ENCODE peak calls at places on chromosomes 7 and 10, in four cellular contexts. P, U, I and A are unnamed samples.

GRCh38 chr7:11749629-11750028 is 82.4 kb downstream of the THSD7A start:
- DNase-seq in I (no peak), P (no peak), U (peak), A (no peak)

GRCh38 chr10:104582604-104582951 is 58.5 kb upstream of the SORCS3 start:
- DNase-seq in U (no peak), P (no peak), I (no peak), A (peak)

GRCh38 chr7:83162402-83163256 is at the start of gene PCLO:
- DNase-seq in U (peak), I (peak), P (peak), A (peak)

GRCh38 chr7:114663502-114663901 is 248.9 kb downstream of the FOXP2 start:
- DNase-seq in I (no peak), P (no peak), U (peak), A (peak)

GRCh38 chr7:42691030-42691639 is 220.7 kb downstream of the C7orf25 start:
- DNase-seq in P (no peak), U (peak), I (no peak), A (peak)

GRCh38 chr10:127003032-127003685 is 97.9 kb downstream of the DOCK1 start:
- DNase-seq in I (no peak), P (no peak), U (no peak), A (no peak)

GRCh38 chr7:17058568-17058967 is 176.8 kb upstream of the AGR3 start:
- DNase-seq in P (no peak), U (no peak), I (no peak), A (no peak)

GRCh38 chr10:114925675-114926204 is 12.3 kb upstream of the TRUB1 start:
- DNase-seq in I (no peak), U (peak), P (no peak), A (no peak)

GRCh38 chr10:117936136-117936535 is 110.6 kb downstream of the RAB11FIP2 start:
- DNase-seq in U (peak), I (no peak), P (no peak), A (no peak)

GRCh38 chr10:4677296-4678021 is 148.5 kb upstream of the AKR1E2 start:
- DNase-seq in U (peak), P (no peak), I (no peak), A (no peak)

GRCh38 chr10:45557275-45557905 is 115.2 kb downstream of the ZFAND4 start:
- DNase-seq in P (no peak), U (no peak), I (no peak), A (peak)

GRCh38 chr10:123327450-123327849 is 173.2 kb downstream of the BUB3 start:
- DNase-seq in P (no peak), U (no peak), I (no peak), A (no peak)
- H3K4me3 ChIP-seq in P (no peak), U (no peak), I (no peak), A (no peak)

GRCh38 chr7:5408777-5409176 is 14.9 kb downstream of the TNRC18 start:
- DNase-seq in P (no peak), I (no peak), U (peak), A (no peak)
- H3K4me3 ChIP-seq in P (no peak), I (no peak), U (no peak), A (no peak)

GRCh38 chr10:111077715-111078504 is 1.1 kb downstream of the ADRA2A start:
- DNase-seq in I (no peak), U (no peak), P (no peak), A (no peak)
- H3K4me3 ChIP-seq in I (peak), U (peak), P (no peak), A (no peak)

DNA sequence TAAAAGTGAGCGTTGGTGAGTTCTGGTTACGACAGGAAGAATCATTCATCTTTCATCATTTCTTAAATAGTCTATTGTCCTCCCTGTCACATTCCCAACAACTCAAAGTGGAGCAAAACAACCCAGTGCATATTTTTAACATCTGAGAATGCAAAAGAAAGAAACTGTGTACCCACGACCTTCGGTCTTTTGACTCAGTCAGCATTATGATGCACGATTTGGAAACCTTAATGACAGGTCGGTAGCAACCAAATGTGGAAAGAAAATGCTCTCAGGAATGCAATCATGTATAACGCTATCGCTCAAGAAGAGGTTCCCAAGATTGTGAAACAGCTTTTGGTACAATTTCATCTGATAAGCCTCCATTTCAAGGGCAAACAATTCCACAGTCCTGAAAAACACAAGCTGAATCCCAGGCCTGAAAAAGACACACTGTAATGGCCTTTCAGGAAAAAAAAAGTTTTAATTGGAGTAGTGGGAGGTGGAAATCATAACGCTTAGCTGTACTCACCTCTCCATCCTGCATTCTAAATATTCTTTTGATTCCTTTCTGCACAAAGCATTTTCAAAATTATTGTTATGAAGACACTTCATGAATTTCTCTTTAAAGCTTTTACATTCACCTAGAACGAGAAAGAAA is 2.6 kb downstream of the COX19 start:
- DNase-seq in I (no peak), P (no peak), U (peak), A (no peak)
- H3K4me3 ChIP-seq in I (no peak), P (no peak), U (no peak), A (no peak)

GRCh38 chr10:122113161-122113944 is 124.4 kb downstream of the TACC2 start:
- DNase-seq in P (no peak), I (peak), U (peak), A (no peak)
- H3K4me3 ChIP-seq in P (no peak), I (peak), U (peak), A (no peak)

DNA sequence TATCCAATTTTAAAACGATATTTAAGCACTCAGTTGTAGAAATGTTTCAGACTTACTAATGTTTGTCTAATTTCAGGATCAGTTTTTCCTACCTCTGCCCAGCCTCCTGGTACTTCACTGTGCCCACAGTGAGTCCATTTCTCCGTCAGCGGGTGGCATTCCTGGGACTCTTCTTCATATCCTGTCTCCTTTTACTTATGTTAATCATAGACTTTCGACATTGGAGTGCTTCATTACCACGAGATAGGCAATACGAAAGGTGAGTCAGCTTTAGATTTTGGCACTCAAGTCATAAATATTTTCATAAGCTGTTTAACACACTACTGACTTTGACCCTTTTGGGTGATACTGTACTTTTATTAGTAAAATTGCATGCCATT is 2.1 kb downstream of the ENTPD7 start:
- DNase-seq in I (no peak), U (peak), P (no peak), A (no peak)
- H3K4me3 ChIP-seq in I (no peak), U (peak), P (no peak), A (no peak)

GRCh38 chr7:31963569-31964175 is 106.5 kb downstream of the PDE1C start:
- DNase-seq in U (no peak), I (no peak), P (no peak), A (no peak)
- H3K4me3 ChIP-seq in U (no peak), I (no peak), P (no peak), A (no peak)

DNA sequence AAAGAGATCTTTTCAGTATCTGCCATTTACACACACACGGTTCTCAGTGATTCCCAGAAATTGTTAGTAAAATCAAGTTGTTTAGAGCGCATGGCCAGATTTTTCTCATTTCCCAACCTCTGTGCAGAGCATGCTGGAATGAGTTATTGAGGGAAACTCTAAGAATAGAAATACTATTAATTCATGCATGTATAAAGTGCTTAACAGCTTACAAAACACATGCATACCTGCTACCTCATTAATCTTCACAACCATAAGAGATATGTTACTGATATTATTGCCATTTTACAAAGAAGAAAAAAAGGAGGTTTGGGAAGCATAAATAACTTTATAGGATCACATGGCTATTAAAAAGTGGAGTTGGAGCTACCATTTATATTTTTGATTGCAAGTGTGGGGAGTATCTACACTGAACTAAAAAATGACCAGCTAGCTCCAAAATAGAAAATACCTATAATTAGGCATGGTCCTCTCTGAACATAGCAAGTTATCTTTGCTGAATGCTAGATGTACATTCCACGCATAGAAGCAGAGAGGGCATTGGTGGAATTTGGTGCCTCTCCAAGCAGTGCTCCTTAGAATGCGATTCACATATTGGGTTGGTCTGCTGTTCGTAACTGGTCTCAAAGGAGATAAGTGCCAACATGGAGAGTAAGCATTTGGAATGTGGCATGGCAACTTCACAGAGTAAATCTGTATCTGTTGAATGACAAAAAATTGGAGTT is 196.4 kb downstream of the PTN start:
- DNase-seq in U (no peak), P (no peak), I (no peak), A (no peak)
- H3K4me3 ChIP-seq in U (peak), P (no peak), I (no peak), A (no peak)